ENCODE peak calls at places on chromosome 16, in five cellular contexts. D is NCI-H1417, T is T-helper 1 cell, C is cardiac muscle cell, Z is activated T-cell treated with anti-CD3 and anti-CD28 coated beads for 24 hours. Q is an unnamed sample.

GRCh38 chr16:1677339-1677738 is 740 bp upstream of the JPT2 start:
- DNase-seq in D (no peak), C (no peak), Z (no peak), T (no peak), Q (no peak)

GRCh38 chr16:4747906-4748681 is 13.8 kb downstream of the DNAAF8 start:
- DNase-seq in Z (no peak), D (no peak), T (no peak), C (no peak), Q (no peak)

GRCh38 chr16:81004646-81005353 is 1.9 kb downstream of the CMC2 start:
- DNase-seq in T (peak; percentile 61), Z (no peak), D (peak; percentile 69), C (peak; percentile 73), Q (peak; percentile 42)

GRCh38 chr16:87314990-87315420 is 2.2 kb downstream of the C16orf95 start:
- DNase-seq in C (no peak), Z (no peak), D (no peak), T (no peak), Q (peak; percentile 28)

GRCh38 chr16:52271088-52271487 is 275.9 kb downstream of the TOX3 start:
- DNase-seq in T (no peak), C (no peak), D (peak; percentile 9), Z (no peak), Q (no peak)

GRCh38 chr16:60091479-60091878 is 1357.4 kb upstream of the GOT2 start:
- DNase-seq in C (no peak), D (no peak), Z (no peak), T (no peak), Q (no peak)

GRCh38 chr16:4202615-4203014 is 39.3 kb downstream of the SRL start:
- DNase-seq in T (no peak), D (no peak), C (no peak), Z (no peak), Q (no peak)

GRCh38 chr16:48901712-48902374 is 291.9 kb upstream of the N4BP1 start:
- DNase-seq in Z (no peak), D (peak; percentile 71), T (no peak), C (no peak), Q (no peak)

GRCh38 chr16:50289950-50290764 is 23.8 kb downstream of the ADCY7 start:
- DNase-seq in Z (no peak), T (no peak), D (no peak), C (no peak), Q (no peak)

GRCh38 chr16:21599994-21600773 is 807 bp downstream of the METTL9 start:
- DNase-seq in T (peak; percentile 32), Z (peak; percentile 11), D (no peak), C (peak; percentile 48), Q (no peak)

GRCh38 chr16:3461120-3461519 is 17.6 kb downstream of the NAA60 start:
- DNase-seq in T (peak; percentile 24), C (no peak), Z (no peak), D (no peak), Q (no peak)

GRCh38 chr16:20380782-20381181 is 23.8 kb downstream of the PDILT start:
- DNase-seq in T (no peak), Z (no peak), D (no peak), C (no peak), Q (no peak)

GRCh38 chr16:49519008-49519656 is 145.5 kb downstream of the C16orf78 start:
- DNase-seq in Z (no peak), D (no peak), T (no peak), C (no peak), Q (no peak)

GRCh38 chr16:55444754-55445485 is 34.1 kb upstream of the MMP2 start:
- DNase-seq in Z (no peak), T (no peak), C (no peak), D (no peak), Q (no peak)

GRCh38 chr16:49456763-49457162 is 83.2 kb downstream of the C16orf78 start:
- DNase-seq in C (no peak), T (no peak), D (no peak), Z (no peak), Q (no peak)

GRCh38 chr16:80084614-80085013 is 456.2 kb upstream of the DYNLRB2 start:
- DNase-seq in D (peak; percentile 53), C (peak; percentile 38), T (peak; percentile 21), Z (no peak), Q (no peak)

GRCh38 chr16:17359778-17360177 is 111.0 kb downstream of the XYLT1 start:
- DNase-seq in Z (peak; percentile 49), C (peak; percentile 15), D (no peak), T (peak; percentile 71), Q (peak; percentile 63)

GRCh38 chr16:24853169-24853824 is 7.5 kb downstream of the SLC5A11 start:
- DNase-seq in D (no peak), Z (no peak), C (peak; percentile 13), T (no peak), Q (no peak)

Q was measured in DMS 273 treated with DMSO at 0.1 percent for 48 hours.